ENCODE peak calls at places on chromosome 15, in six cellular contexts. R is stomach, L is uterus, U is body of pancreas, T is breast epithelium, C is IMR-90. H is an unnamed sample. For H3K4me1, the result is how much of the 10 kb centered on the place peaks cover.

GRCh38 chr15:69957175-69957574 is 140.5 kb downstream of the TLE3 start:
- DNase-seq in L (no peak), T (no peak), U (no peak), R (no peak), C (no peak), H (no peak)

GRCh38 chr15:50907866-50908208 is 646 bp upstream of the AP4E1 start:
- DNase-seq in R (peak), L (no peak), T (no peak), C (peak), U (peak), H (peak)

GRCh38 chr15:63381301-63382192 is at the start of gene CA12:
- DNase-seq in C (peak), L (peak), U (peak), T (peak), R (peak), H (no peak)

GRCh38 chr15:89772933-89773583 is 3.1 kb upstream of the MESP2 start:
- DNase-seq in U (no peak), L (no peak), T (no peak), C (peak), R (no peak), H (no peak)

GRCh38 chr15:56208641-56209155 is 35.0 kb downstream of the RFX7 start:
- DNase-seq in T (no peak), C (peak), L (no peak), U (no peak), R (no peak), H (no peak)

GRCh38 chr15:94322141-94322540 is 90.8 kb downstream of the MCTP2 start:
- DNase-seq in U (no peak), L (no peak), R (no peak), T (no peak), C (peak), H (no peak)

GRCh38 chr15:32965897-32966296 is 228.6 kb downstream of the FMN1 start:
- DNase-seq in C (no peak), L (no peak), T (no peak), U (no peak), R (no peak), H (no peak)

GRCh38 chr15:45549831-45550230 is 27.3 kb upstream of the SLC30A4 start:
- DNase-seq in T (no peak), C (peak), U (no peak), R (no peak), L (no peak), H (no peak)

GRCh38 chr15:90286678-90287077 is 21.2 kb downstream of the NGRN start:
- DNase-seq in R (no peak), T (no peak), C (peak), L (no peak), U (no peak), H (no peak)

GRCh38 chr15:82127581-82127980 is 81.8 kb upstream of the MEX3B start:
- DNase-seq in C (no peak), T (no peak), R (no peak), U (no peak), L (no peak), H (no peak)

GRCh38 chr15:82129769-82130168 is 84.0 kb upstream of the MEX3B start:
- DNase-seq in T (no peak), R (no peak), L (no peak), U (no peak), C (peak), H (no peak)

GRCh38 chr15:82126346-82126745 is 80.5 kb upstream of the MEX3B start:
- DNase-seq in R (no peak), U (no peak), L (no peak), T (no peak), C (no peak), H (no peak)

GRCh38 chr15:82129144-82129692 is 83.4 kb upstream of the MEX3B start:
- DNase-seq in L (no peak), C (no peak), T (no peak), U (no peak), R (no peak), H (no peak)

DNA sequence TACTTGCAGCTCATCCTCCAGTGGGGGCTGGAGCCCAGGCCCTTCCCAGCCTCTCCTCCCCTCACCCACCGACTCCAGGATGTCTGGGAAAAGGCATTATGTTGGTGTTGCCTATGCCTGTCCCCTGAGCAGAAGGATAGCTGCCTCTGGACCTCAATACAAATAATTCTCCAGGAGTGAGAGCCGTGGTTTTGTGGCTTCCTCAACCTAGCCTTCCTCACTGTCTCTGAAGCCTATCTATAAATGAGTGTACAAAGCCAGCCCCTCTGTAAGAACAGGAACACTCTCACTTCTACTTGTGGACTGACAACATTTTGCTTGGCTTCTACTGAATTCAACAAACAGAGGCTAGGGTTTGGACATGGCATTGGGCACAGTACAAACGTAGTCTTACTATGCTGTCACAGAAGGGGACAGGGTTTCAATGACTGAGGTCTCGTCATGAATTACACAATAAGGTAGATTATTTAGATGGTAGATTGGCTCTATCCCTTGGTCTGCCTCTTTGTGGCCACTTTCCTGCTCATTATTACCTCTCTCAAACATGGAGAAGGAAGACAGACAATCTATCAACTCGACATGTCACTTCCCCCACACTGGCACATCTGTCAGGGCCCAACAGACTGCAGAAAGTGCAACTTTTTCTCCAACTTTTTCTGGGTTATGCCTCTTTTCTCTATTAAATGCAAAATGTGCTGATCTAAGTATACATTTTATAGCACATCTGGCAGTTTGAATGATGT is 82.8 kb upstream of the MEX3B start:
- DNase-seq in T (no peak), L (no peak), C (peak), U (no peak), R (no peak), H (no peak)
- H3K4me1 ChIP-seq in T (under half), L (under half), C (under half), U (under half), R (under half), H (under half)

GRCh38 chr15:75843618-75844610 is 667 bp downstream of the UBE2Q2 start:
- DNase-seq in T (peak), R (peak), L (peak), U (peak), C (peak), H (peak)
- TF ChIP-seq POLR2A in T (peak), R (no peak), L (peak), U (peak), C (peak), H (no peak)

GRCh38 chr15:95325763-95326688 is 1004.5 kb upstream of the NR2F2 start:
- DNase-seq in C (no peak), L (no peak), R (no peak), U (no peak), T (no peak), H (no peak)
- H3K4me3 ChIP-seq in C (no peak), L (peak), R (peak), U (no peak), T (peak), H (peak)

GRCh38 chr15:41559239-41559488 is 152 bp downstream of the TYRO3 start:
- DNase-seq in U (no peak), C (no peak), R (no peak), T (no peak), L (no peak), H (no peak)

GRCh38 chr15:41557673-41558399 is 1.2 kb upstream of the TYRO3 start:
- DNase-seq in U (peak), C (peak), R (peak), L (peak), T (no peak), H (peak)

GRCh38 chr15:41561104-41561776 is 2.2 kb downstream of the TYRO3 start:
- DNase-seq in C (no peak), U (no peak), L (peak), T (no peak), R (no peak), H (no peak)

GRCh38 chr15:41558400-41559238 is at the start of gene TYRO3:
- DNase-seq in C (no peak), T (no peak), L (peak), R (peak), U (peak), H (peak)

DNA sequence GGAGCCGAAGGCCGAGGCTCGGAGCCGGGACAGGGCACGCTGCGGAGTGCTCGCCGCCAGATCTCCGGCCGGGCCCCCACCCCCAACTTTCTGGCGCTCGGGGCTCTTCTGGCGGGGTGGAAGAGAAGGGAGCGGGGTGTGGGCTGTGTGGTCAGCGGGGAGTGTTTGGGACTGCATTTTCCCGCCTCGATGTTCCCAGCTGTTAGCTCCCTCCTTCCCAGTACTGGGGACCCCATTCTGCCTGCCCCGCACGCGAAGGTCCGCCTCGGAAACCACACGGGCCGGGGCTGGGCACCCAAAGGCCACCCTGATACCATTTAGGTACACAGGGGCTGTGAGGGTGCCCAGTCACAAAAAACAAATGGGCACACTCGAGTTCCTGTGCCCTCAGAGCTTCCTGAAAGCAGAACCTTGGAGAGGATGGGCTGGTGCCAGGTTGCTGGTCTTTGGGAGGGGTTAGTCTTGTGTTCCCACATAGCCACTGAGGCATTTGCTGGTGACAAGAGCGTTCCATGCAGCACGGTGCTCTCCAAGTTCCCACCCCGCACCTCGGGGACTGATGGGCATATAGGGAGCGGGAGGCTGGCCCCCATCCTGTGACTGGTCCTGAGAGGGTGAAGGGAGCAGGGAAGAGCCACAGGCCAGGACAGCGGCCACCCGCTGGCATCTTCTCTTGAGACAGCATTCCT is 621 bp downstream of the TYRO3 start:
- DNase-seq in L (peak), U (peak), C (no peak), T (no peak), R (no peak), H (no peak)
- H3K4me1 ChIP-seq in L (under half), U (under half), C (under half), T (under half), R (under half), H (under half)

GRCh38 chr15:78263351-78263781 is 996 bp upstream of the DNAJA4 start:
- DNase-seq in T (no peak), R (no peak), U (no peak), L (no peak), C (no peak), H (no peak)

GRCh38 chr15:78264304-78265136 is at the start of gene DNAJA4:
- DNase-seq in T (peak), L (peak), U (peak), R (peak), C (no peak), H (peak)

GRCh38 chr15:78265137-78265460 is 737 bp downstream of the DNAJA4 start:
- DNase-seq in T (no peak), U (no peak), R (no peak), C (no peak), L (no peak), H (peak)

GRCh38 chr15:78265752-78266224 is 1.4 kb downstream of the DNAJA4 start:
- DNase-seq in C (peak), U (no peak), L (no peak), T (no peak), R (no peak), H (peak)

GRCh38 chr15:78263907-78264303 is 457 bp upstream of the DNAJA4 start:
- DNase-seq in U (no peak), L (no peak), R (peak), C (no peak), T (no peak), H (no peak)
- TF ChIP-seq POLR2A in U (no peak), L (no peak), R (no peak), C (no peak), T (no peak), H (no peak)

DNA sequence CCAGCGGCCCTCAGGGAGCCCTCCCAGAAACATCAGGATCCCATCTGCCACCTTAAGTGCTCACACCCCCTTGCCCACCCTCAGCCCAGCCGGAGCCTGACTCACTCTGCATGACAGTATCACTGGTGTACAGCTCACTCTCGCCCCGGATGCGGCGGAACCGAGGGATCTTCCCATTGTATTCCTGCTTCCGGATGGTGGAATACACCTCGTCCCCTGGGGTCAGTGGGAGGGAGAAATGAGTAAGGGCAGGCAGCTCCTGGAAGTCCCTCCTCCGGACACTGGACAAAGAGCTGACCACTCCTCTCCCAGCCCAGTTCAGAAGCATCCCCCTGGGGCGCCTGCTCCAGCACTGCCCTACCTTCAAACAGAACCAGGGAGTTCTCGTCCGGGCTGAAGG is 16.5 kb downstream of the SEMA7A start:
- DNase-seq in R (no peak), C (peak), U (no peak), T (no peak), L (no peak), H (peak)
- H3K4me3 ChIP-seq in R (no peak), C (no peak), U (no peak), T (no peak), L (no peak), H (no peak)

GRCh38 chr15:84603630-84604379 is 3.0 kb downstream of the ZSCAN2 start:
- DNase-seq in U (no peak), R (no peak), L (no peak), T (no peak), C (no peak), H (no peak)

GRCh38 chr15:84600331-84600686 is 500 bp upstream of the ZSCAN2 start:
- DNase-seq in C (peak), U (peak), R (peak), T (peak), L (peak), H (peak)

GRCh38 chr15:84599906-84600305 is 903 bp upstream of the ZSCAN2 start:
- DNase-seq in T (no peak), U (no peak), R (no peak), C (no peak), L (no peak), H (no peak)

GRCh38 chr15:84600687-84601554 is at the start of gene ZSCAN2:
- DNase-seq in U (peak), R (peak), C (peak), T (peak), L (peak), H (peak)

GRCh38 chr15:84601555-84601838 is 688 bp downstream of the ZSCAN2 start:
- DNase-seq in C (no peak), R (no peak), U (no peak), T (no peak), L (no peak), H (no peak)
- H3K4me1 ChIP-seq in C (under half), R (half or more), U (under half), T (under half), L (under half), H (under half)

GRCh38 chr15:40323239-40323952 is at the start of gene INAFM2:
- DNase-seq in R (peak), U (peak), T (peak), C (peak), L (peak), H (peak)
- TF ChIP-seq POLR2A in R (no peak), U (peak), T (no peak), C (peak), L (peak), H (no peak)